ENCODE peak calls at places on chromosomes 5 and 9, in five cellular contexts. D is adrenal gland, W is tibial artery, Z is gastrocnemius medialis, B is sigmoid colon. H is an unnamed sample.
A peak's percentile ranks its signal among the peaks of the same experiment; 100 is the strongest.

GRCh38 chr5:68587181-68587580 is 371.6 kb downstream of the PIK3R1 start:
- DNase-seq in D (no peak), W (no peak), B (no peak), Z (no peak), H (no peak)

GRCh38 chr5:73596705-73597328 is 29.2 kb upstream of the ARHGEF28 start:
- DNase-seq in Z (no peak), B (no peak), D (peak; percentile 21), W (no peak), H (no peak)

GRCh38 chr9:19998153-19998552 is 209.3 kb upstream of the SLC24A2 start:
- DNase-seq in W (no peak), Z (no peak), B (no peak), D (no peak), H (no peak)

GRCh38 chr5:140114341-140115185 is 654 bp downstream of the PURA start:
- DNase-seq in W (peak; percentile 47), B (peak; percentile 86), Z (peak; percentile 39), D (peak; percentile 83), H (peak; percentile 79)

GRCh38 chr5:160175438-160176218 is 53.7 kb upstream of the FABP6 start:
- DNase-seq in D (peak; percentile 82), B (peak; percentile 68), W (peak; percentile 57), Z (no peak), H (peak; percentile 63)

GRCh38 chr5:148858547-148858946 is 32.1 kb downstream of the ADRB2 start:
- DNase-seq in B (no peak), Z (no peak), D (no peak), W (no peak), H (no peak)

GRCh38 chr9:87157366-87158031 is 210.2 kb upstream of the GAS1 start:
- DNase-seq in W (no peak), D (no peak), B (no peak), Z (no peak), H (no peak)

GRCh38 chr9:3479516-3480352 is 46.1 kb downstream of the RFX3 start:
- DNase-seq in Z (no peak), D (no peak), W (no peak), B (no peak), H (no peak)

GRCh38 chr9:137276757-137277328 is 683 bp upstream of the TOR4A start:
- DNase-seq in B (peak; percentile 91), Z (peak; percentile 36), D (peak; percentile 67), W (peak; percentile 68), H (peak; percentile 95)

GRCh38 chr9:104864675-104865104 is 63.3 kb downstream of the ABCA1 start:
- DNase-seq in B (no peak), D (no peak), W (no peak), Z (no peak), H (no peak)

GRCh38 chr5:66875325-66875724 is 279.1 kb downstream of the MAST4 start:
- DNase-seq in Z (no peak), W (no peak), B (no peak), D (no peak), H (no peak)

GRCh38 chr5:151770383-151771258 is 1.1 kb upstream of the G3BP1 start:
- DNase-seq in D (peak; percentile 80), B (peak; percentile 93), W (peak; percentile 78), Z (peak; percentile 61), H (peak; percentile 85)

GRCh38 chr5:153496835-153497234 is 6.4 kb downstream of the GRIA1 start:
- DNase-seq in D (peak; percentile 16), B (no peak), W (no peak), Z (no peak), H (no peak)
- TF ChIP-seq CTCF in D (peak; percentile 76), B (no peak), W (peak; percentile 76), Z (peak; percentile 14), H (peak; percentile 79)

DNA sequence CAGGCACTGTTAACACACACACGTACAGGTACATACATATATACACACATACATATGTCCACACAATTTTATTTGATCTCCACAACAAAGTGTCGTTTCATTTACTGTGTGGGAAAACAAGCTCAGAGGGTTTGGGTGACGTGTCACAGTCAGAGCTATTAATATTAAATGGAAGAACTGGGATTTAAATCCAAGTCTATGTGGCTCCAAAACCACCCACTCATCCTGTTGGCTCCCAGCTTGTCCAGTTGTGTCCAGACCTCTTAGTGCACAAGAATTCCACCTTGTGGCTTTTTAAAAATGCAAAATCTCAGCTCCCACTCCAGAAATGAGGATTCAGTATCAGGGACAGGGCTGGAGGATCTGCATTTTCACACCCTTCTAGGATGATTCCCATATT is 52.3 kb upstream of the PTPDC1 start:
- DNase-seq in Z (no peak), W (no peak), D (no peak), B (no peak), H (no peak)
- H3K4me3 ChIP-seq in Z (no peak overlapping the region), W (peak overlapping the region; percentile 82), D (no peak overlapping the region), B (peak overlapping the region; percentile 92), H (peak overlapping the region; percentile 92)

GRCh38 chr9:116383133-116383532 is 229.5 kb downstream of the PAPPA start:
- DNase-seq in Z (no peak), D (no peak), B (no peak), W (no peak), H (no peak)
- H3K27ac ChIP-seq in Z (no peak overlapping the region), D (no peak overlapping the region), B (no peak overlapping the region), W (no peak overlapping the region), H (no peak overlapping the region)

DNA sequence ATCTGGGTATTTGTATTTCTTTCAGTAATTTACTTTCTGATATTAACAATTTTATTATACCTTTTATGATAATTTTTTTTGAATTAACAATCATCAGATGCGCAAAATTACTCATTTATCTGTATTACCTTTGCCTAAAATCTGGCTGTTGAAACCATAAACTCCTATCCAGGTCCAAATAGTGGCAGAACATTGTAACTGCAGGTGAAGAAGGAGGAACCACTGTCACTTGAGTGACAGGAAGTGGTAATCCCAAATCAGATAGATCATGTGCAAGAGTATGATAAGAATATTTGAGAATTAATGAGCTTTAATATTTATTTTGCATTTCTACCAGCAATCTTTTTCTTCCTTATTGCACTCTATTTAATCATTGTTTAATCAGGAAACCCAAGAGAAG is 139.3 kb upstream of the TLE4 start:
- DNase-seq in W (no peak), D (no peak), Z (no peak), B (no peak), H (no peak)
- TF ChIP-seq CTCF in W (no peak), D (no peak), Z (no peak), B (no peak), H (no peak)

GRCh38 chr9:128080218-128080617 is 12.2 kb downstream of the SLC25A25 start:
- DNase-seq in Z (no peak), D (no peak), B (no peak), W (no peak), H (no peak)

GRCh38 chr9:128081052-128081451 is 13.0 kb downstream of the SLC25A25 start:
- DNase-seq in Z (no peak), B (peak; percentile 74), W (no peak), D (no peak), H (no peak)

GRCh38 chr9:128077847-128078503 is 9.9 kb downstream of the SLC25A25 start:
- DNase-seq in W (no peak), B (no peak), Z (no peak), D (no peak), H (no peak)

GRCh38 chr9:128082173-128082572 is 14.1 kb downstream of the SLC25A25 start:
- DNase-seq in W (no peak), Z (no peak), B (no peak), D (no peak), H (no peak)

DNA sequence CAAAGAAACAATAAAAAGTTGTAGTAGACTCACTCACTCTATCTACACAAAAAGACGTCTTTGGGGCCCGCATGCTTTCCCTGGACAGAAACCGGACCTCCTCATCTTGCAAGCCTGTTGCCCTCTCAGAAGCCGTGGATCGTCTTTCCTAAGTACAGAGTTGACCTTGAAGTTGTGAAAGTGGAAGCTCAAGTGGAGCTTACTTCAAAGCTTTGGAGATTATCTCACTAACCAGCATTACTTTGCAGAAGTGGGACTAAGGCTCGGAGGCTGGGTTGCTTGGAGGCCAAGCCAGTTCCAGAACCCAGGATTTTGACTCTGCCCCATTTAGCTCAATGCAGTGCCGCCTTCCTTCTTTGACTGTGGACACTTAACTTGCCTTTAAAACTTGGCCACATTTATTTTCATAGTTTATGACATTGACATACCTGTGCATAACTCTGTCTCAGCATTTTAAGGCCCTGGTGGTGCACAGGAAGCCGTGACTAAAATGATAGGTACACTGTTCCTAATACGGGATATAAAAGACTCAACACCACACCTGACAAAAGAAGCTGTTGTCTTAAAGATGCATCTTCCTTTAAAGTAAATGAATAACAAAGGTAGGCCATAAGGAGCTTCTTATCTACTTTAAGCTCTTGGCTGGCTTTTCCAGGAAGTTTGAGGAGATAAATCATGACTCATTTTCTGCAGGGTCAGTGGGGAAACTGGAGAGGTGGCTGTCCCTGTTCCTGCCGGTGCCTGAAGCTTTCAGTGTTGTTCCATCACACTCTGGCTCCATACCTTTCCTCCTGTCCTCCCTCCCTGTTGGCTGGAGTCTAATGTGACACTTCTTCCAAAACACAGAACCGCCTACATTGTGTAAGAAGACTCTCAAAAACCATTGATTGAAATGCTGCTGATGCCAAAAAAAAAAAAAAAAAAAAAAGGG is 10.7 kb downstream of the SLC25A25 start:
- DNase-seq in B (no peak), D (peak; percentile 70), W (no peak), Z (peak; percentile 65), H (no peak)
- H3K4me3 ChIP-seq in B (no peak overlapping the region), D (no peak overlapping the region), W (no peak overlapping the region), Z (no peak overlapping the region), H (no peak overlapping the region)

GRCh38 chr9:38025166-38025565 is 43.9 kb downstream of the SHB start:
- DNase-seq in B (no peak), D (no peak), Z (no peak), W (no peak), H (no peak)

GRCh38 chr9:38024036-38024681 is 44.9 kb downstream of the SHB start:
- DNase-seq in Z (no peak), W (no peak), D (peak; percentile 39), B (peak; percentile 92), H (no peak)

GRCh38 chr9:38022995-38023394 is 46.0 kb downstream of the SHB start:
- DNase-seq in B (no peak), D (no peak), Z (no peak), W (no peak), H (no peak)

GRCh38 chr9:38022203-38022602 is 46.8 kb downstream of the SHB start:
- DNase-seq in Z (no peak), B (no peak), W (no peak), D (no peak), H (no peak)

DNA sequence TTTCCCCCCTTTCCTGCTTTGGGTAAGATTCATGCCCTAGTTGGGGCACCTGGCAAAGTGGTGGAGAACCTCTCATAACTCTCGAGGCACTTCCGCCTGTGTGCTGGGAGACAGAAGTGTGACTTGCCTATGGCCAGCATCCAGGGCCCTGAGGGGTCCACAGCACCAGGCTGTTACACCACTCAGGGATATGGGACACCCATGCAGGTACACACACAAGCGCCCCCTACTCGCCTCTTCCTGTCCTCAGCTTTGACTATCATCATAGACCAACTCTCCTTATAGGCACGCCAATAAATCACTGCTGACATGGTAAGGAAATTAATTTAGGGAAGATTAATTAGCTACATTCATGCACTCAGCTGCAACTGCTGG is 45.4 kb downstream of the SHB start:
- DNase-seq in D (no peak), Z (no peak), W (no peak), B (no peak), H (no peak)
- H3K27ac ChIP-seq in D (no peak overlapping the region), Z (no peak overlapping the region), W (peak overlapping the region; percentile 68), B (peak overlapping the region; percentile 90), H (no peak overlapping the region)

GRCh38 chr9:77215874-77216273 is 38.5 kb downstream of the VPS13A start:
- DNase-seq in B (no peak), Z (no peak), W (no peak), D (no peak), H (no peak)
- TF ChIP-seq CTCF in B (no peak), Z (no peak), W (peak; percentile 19), D (no peak), H (peak; percentile 24)

H was measured in heart left ventricle.